ENCODE peak calls at places on chromosomes 11 and 22, in nine cellular contexts. One of them, this sample, is unnamed.

GRCh38 chr22:29635734-29636357 is 32.4 kb downstream of the NF2 start:
- DNase-seq in NCI-H460: peak
- DNase-seq in iris pigment epithelial cell: peak
- DNase-seq in ELR: peak
- DNase-seq in amniotic stem cell: peak
- DNase-seq in nephron progenitor cell: peak
- DNase-seq in mesendoderm: peak
- DNase-seq in HFFc6: peak
- DNase-seq in NCI-H187 treated with DMSO at 0.1 percent for 48 hours: no peak
- DNase-seq in this sample: peak

GRCh38 chr11:21475276-21475675 is 717.6 kb upstream of the ANO5 start:
- DNase-seq in NCI-H460: no peak
- DNase-seq in iris pigment epithelial cell: no peak
- DNase-seq in ELR: no peak
- DNase-seq in amniotic stem cell: no peak
- DNase-seq in nephron progenitor cell: no peak
- DNase-seq in mesendoderm: peak
- DNase-seq in HFFc6: no peak
- DNase-seq in NCI-H187 treated with DMSO at 0.1 percent for 48 hours: no peak
- DNase-seq in this sample: no peak

GRCh38 chr11:60561254-60561653 is 46.1 kb downstream of the MS4A13 start:
- DNase-seq in NCI-H460: no peak
- DNase-seq in iris pigment epithelial cell: no peak
- DNase-seq in ELR: no peak
- DNase-seq in amniotic stem cell: no peak
- DNase-seq in nephron progenitor cell: no peak
- DNase-seq in mesendoderm: no peak
- DNase-seq in HFFc6: no peak
- DNase-seq in NCI-H187 treated with DMSO at 0.1 percent for 48 hours: no peak
- DNase-seq in this sample: no peak

GRCh38 chr22:17083811-17084540 is 824 bp upstream of the IL17RA start:
- DNase-seq in NCI-H460: no peak
- DNase-seq in iris pigment epithelial cell: no peak
- DNase-seq in ELR: no peak
- DNase-seq in amniotic stem cell: no peak
- DNase-seq in nephron progenitor cell: no peak
- DNase-seq in mesendoderm: no peak
- DNase-seq in HFFc6: no peak
- DNase-seq in NCI-H187 treated with DMSO at 0.1 percent for 48 hours: no peak
- DNase-seq in this sample: no peak

GRCh38 chr22:39298194-39298987 is 21.0 kb downstream of the RPL3 start:
- DNase-seq in NCI-H460: no peak
- DNase-seq in iris pigment epithelial cell: no peak
- DNase-seq in ELR: no peak
- DNase-seq in amniotic stem cell: no peak
- DNase-seq in nephron progenitor cell: no peak
- DNase-seq in mesendoderm: no peak
- DNase-seq in HFFc6: no peak
- DNase-seq in NCI-H187 treated with DMSO at 0.1 percent for 48 hours: no peak
- DNase-seq in this sample: no peak

GRCh38 chr11:76169473-76169881 is 36.8 kb downstream of the WNT11 start:
- DNase-seq in NCI-H460: no peak
- DNase-seq in iris pigment epithelial cell: no peak
- DNase-seq in ELR: no peak
- DNase-seq in amniotic stem cell: no peak
- DNase-seq in nephron progenitor cell: no peak
- DNase-seq in mesendoderm: peak
- DNase-seq in HFFc6: no peak
- DNase-seq in NCI-H187 treated with DMSO at 0.1 percent for 48 hours: no peak
- DNase-seq in this sample: no peak

GRCh38 chr11:86115542-86116385 is 46.9 kb upstream of the PICALM start:
- DNase-seq in NCI-H460: no peak
- DNase-seq in iris pigment epithelial cell: peak
- DNase-seq in ELR: peak
- DNase-seq in amniotic stem cell: no peak
- DNase-seq in nephron progenitor cell: no peak
- DNase-seq in mesendoderm: peak
- DNase-seq in HFFc6: peak
- DNase-seq in NCI-H187 treated with DMSO at 0.1 percent for 48 hours: no peak
- DNase-seq in this sample: no peak

GRCh38 chr11:45170484-45170883 is 24.0 kb downstream of the PRDM11 start:
- DNase-seq in NCI-H460: no peak
- DNase-seq in iris pigment epithelial cell: no peak
- DNase-seq in ELR: no peak
- DNase-seq in amniotic stem cell: no peak
- DNase-seq in nephron progenitor cell: no peak
- DNase-seq in mesendoderm: no peak
- DNase-seq in HFFc6: no peak
- DNase-seq in NCI-H187 treated with DMSO at 0.1 percent for 48 hours: no peak
- DNase-seq in this sample: no peak

GRCh38 chr11:117874910-117875396 is 1.5 kb downstream of the FXYD6 start:
- DNase-seq in NCI-H460: no peak
- DNase-seq in iris pigment epithelial cell: no peak
- DNase-seq in ELR: no peak
- DNase-seq in amniotic stem cell: no peak
- DNase-seq in nephron progenitor cell: no peak
- DNase-seq in mesendoderm: no peak
- DNase-seq in HFFc6: no peak
- DNase-seq in NCI-H187 treated with DMSO at 0.1 percent for 48 hours: no peak
- DNase-seq in this sample: no peak

GRCh38 chr11:126246636-126247035 is 22.1 kb downstream of the SRPRA start:
- DNase-seq in NCI-H460: no peak
- DNase-seq in iris pigment epithelial cell: peak
- DNase-seq in ELR: no peak
- DNase-seq in amniotic stem cell: no peak
- DNase-seq in nephron progenitor cell: no peak
- DNase-seq in mesendoderm: no peak
- DNase-seq in HFFc6: no peak
- DNase-seq in NCI-H187 treated with DMSO at 0.1 percent for 48 hours: no peak
- DNase-seq in this sample: no peak

GRCh38 chr11:108654994-108655631 is 9.8 kb upstream of the DDX10 start:
- DNase-seq in NCI-H460: peak
- DNase-seq in iris pigment epithelial cell: peak
- DNase-seq in ELR: peak
- DNase-seq in amniotic stem cell: peak
- DNase-seq in nephron progenitor cell: peak
- DNase-seq in mesendoderm: peak
- DNase-seq in HFFc6: peak
- DNase-seq in NCI-H187 treated with DMSO at 0.1 percent for 48 hours: peak
- DNase-seq in this sample: no peak

GRCh38 chr11:47552086-47552580 is 799 bp downstream of the CELF1 start:
- DNase-seq in NCI-H460: no peak
- DNase-seq in iris pigment epithelial cell: peak
- DNase-seq in ELR: peak
- DNase-seq in amniotic stem cell: no peak
- DNase-seq in nephron progenitor cell: peak
- DNase-seq in mesendoderm: peak
- DNase-seq in HFFc6: peak
- DNase-seq in NCI-H187 treated with DMSO at 0.1 percent for 48 hours: no peak
- DNase-seq in this sample: no peak